ENCODE peak calls at places on chromosome 9, in ten cellular contexts. S, X, U, P, C, E, I, Z, Y and J are unnamed samples.
A peak's percentile ranks its signal among the peaks of the same experiment; 100 is the strongest.

GRCh38 chr9:84397822-84398221 is 57.3 kb upstream of the SLC28A3 start:
- DNase-seq in S (no peak), X (peak; percentile 30), U (no peak), P (no peak), C (no peak), E (peak; percentile 61), I (no peak), Z (no peak), Y (no peak), J (peak; percentile 43)

GRCh38 chr9:111029260-111029659 is 9.0 kb downstream of the LPAR1 start:
- DNase-seq in S (no peak), X (no peak), U (no peak), P (no peak), C (no peak), E (no peak), I (no peak), Z (no peak), Y (no peak), J (no peak)

GRCh38 chr9:98326402-98327248 is 71.2 kb upstream of the TBC1D2 start:
- DNase-seq in S (no peak), X (no peak), U (no peak), P (no peak), C (no peak), E (peak; percentile 66), I (no peak), Z (no peak), Y (peak; percentile 70), J (peak; percentile 86)

GRCh38 chr9:127522727-127523126 is 71.4 kb downstream of the LRSAM1 start:
- DNase-seq in S (no peak), X (no peak), U (no peak), P (no peak), C (no peak), E (no peak), I (no peak), Z (no peak), Y (no peak), J (no peak)

GRCh38 chr9:10130061-10130675 is 482.6 kb downstream of the PTPRD start:
- DNase-seq in S (no peak), X (no peak), U (no peak), P (no peak), C (no peak), E (peak; percentile 46), I (no peak), Z (no peak), Y (no peak), J (peak; percentile 50)

GRCh38 chr9:114880276-114880891 is 50.0 kb downstream of the TNFSF8 start:
- DNase-seq in S (no peak), X (no peak), U (no peak), P (no peak), C (no peak), E (no peak), I (no peak), Z (no peak), Y (no peak), J (peak; percentile 16)

GRCh38 chr9:38451162-38451561 is 26.9 kb upstream of the IGFBPL1 start:
- DNase-seq in S (no peak), X (no peak), U (no peak), P (no peak), C (no peak), E (no peak), I (no peak), Z (no peak), Y (no peak), J (no peak)

GRCh38 chr9:116450378-116451139 is 236.5 kb upstream of the TRIM32 start:
- DNase-seq in S (no peak), X (no peak), U (no peak), P (peak; percentile 22), C (no peak), E (peak; percentile 91), I (no peak), Z (no peak), Y (no peak), J (peak; percentile 79)

GRCh38 chr9:105670775-105671174 is 8.5 kb downstream of the TAL2 start:
- DNase-seq in S (no peak), X (no peak), U (no peak), P (no peak), C (no peak), E (no peak), I (no peak), Z (no peak), Y (no peak), J (no peak)

GRCh38 chr9:2872307-2872940 is 28.5 kb upstream of the PUM3 start:
- DNase-seq in S (no peak), X (peak; percentile 17), U (no peak), P (no peak), C (no peak), E (peak; percentile 14), I (no peak), Z (no peak), Y (peak; percentile 8), J (peak; percentile 15)

GRCh38 chr9:134592819-134593200 is 48.8 kb upstream of the COL5A1 start:
- DNase-seq in S (no peak), X (no peak), U (no peak), P (no peak), C (no peak), E (no peak), I (no peak), Z (no peak), Y (no peak), J (no peak)

GRCh38 chr9:8804618-8805017 is 1005.0 kb upstream of the DMAC1 start:
- DNase-seq in S (no peak), X (no peak), U (no peak), P (no peak), C (no peak), E (no peak), I (no peak), Z (no peak), Y (no peak), J (no peak)

GRCh38 chr9:91677822-91678221 is 254.2 kb upstream of the NFIL3 start:
- DNase-seq in S (no peak), X (no peak), U (no peak), P (no peak), C (no peak), E (no peak), I (no peak), Z (no peak), Y (no peak), J (no peak)

GRCh38 chr9:98306384-98307145 is 51.1 kb upstream of the TBC1D2 start:
- DNase-seq in S (no peak), X (no peak), U (no peak), P (no peak), C (no peak), E (no peak), I (no peak), Z (no peak), Y (peak; percentile 70), J (no peak)

GRCh38 chr9:6187272-6187671 is 28.3 kb upstream of the IL33 start:
- DNase-seq in S (no peak), X (no peak), U (no peak), P (no peak), C (no peak), E (no peak), I (no peak), Z (no peak), Y (no peak), J (no peak)